ENCODE peak calls at places on chromosomes 2 and 18, in ten cellular contexts. N, W, F, J, M, E, P, Z, G and X are unnamed samples.

GRCh38 chr18:79610461-79611039 is 69.1 kb upstream of the CTDP1 start:
- DNase-seq in F (no peak), J (no peak), E (no peak), Z (no peak), W (no peak), P (no peak), G (no peak), M (peak; percentile 44), N (peak; percentile 55), X (peak; percentile 16)

GRCh38 chr2:25362564-25363145 is 20.9 kb upstream of the DNMT3A start:
- DNase-seq in E (no peak), Z (no peak), G (no peak), J (peak; percentile 65), P (no peak), F (no peak), W (no peak), N (peak; percentile 79), M (no peak), X (no peak)

GRCh38 chr2:199861116-199861774 is 10.3 kb upstream of the FTCDNL1 start:
- DNase-seq in G (peak; percentile 10), E (peak; percentile 27), M (no peak), N (no peak), Z (peak; percentile 63), F (no peak), P (no peak), W (no peak), J (no peak), X (no peak)

GRCh38 chr2:230512955-230513748 is 97.2 kb downstream of the SP100 start:
- DNase-seq in P (no peak), M (no peak), W (no peak), N (no peak), E (peak; percentile 12), Z (no peak), F (no peak), G (no peak), J (no peak), X (no peak)

GRCh38 chr2:230170532-230170931 is 49.3 kb downstream of the SP110 start:
- DNase-seq in G (no peak), E (peak; percentile 56), P (no peak), Z (no peak), W (no peak), J (peak; percentile 36), F (no peak), M (no peak), N (no peak), X (no peak)

GRCh38 chr2:204825054-204825453 is 279.8 kb downstream of the PARD3B start:
- DNase-seq in P (peak; percentile 33), F (no peak), J (no peak), N (no peak), G (no peak), E (no peak), W (no peak), Z (no peak), M (no peak), X (no peak)

GRCh38 chr2:240604939-240605716 is 18.6 kb downstream of the CAPN10 start:
- DNase-seq in F (no peak), M (peak; percentile 54), N (peak; percentile 55), J (no peak), G (no peak), W (no peak), Z (no peak), E (no peak), P (no peak), X (peak; percentile 44)

GRCh38 chr2:10289891-10290290 is 12.8 kb upstream of the HPCAL1 start:
- DNase-seq in G (peak; percentile 75), N (no peak), M (no peak), P (peak; percentile 70), E (no peak), W (no peak), Z (peak; percentile 68), J (no peak), F (no peak), X (no peak)

GRCh38 chr2:13584020-13584419 is 867.3 kb downstream of the TRIB2 start:
- DNase-seq in W (no peak), G (no peak), F (no peak), M (no peak), Z (no peak), E (no peak), P (no peak), N (no peak), J (no peak), X (no peak)

GRCh38 chr2:191266201-191266600 is 21.0 kb downstream of the MYO1B start:
- DNase-seq in N (no peak), M (no peak), P (no peak), Z (no peak), J (no peak), E (no peak), W (no peak), G (peak; percentile 63), F (no peak), X (no peak)

GRCh38 chr2:194346189-194346588 is 1310.8 kb upstream of the SLC39A10 start:
- DNase-seq in N (no peak), J (no peak), W (no peak), F (no peak), M (no peak), P (no peak), G (no peak), E (no peak), Z (no peak), X (no peak)

GRCh38 chr2:106158871-106159270 is 35.2 kb downstream of the UXS1 start:
- DNase-seq in W (no peak), G (no peak), P (no peak), E (no peak), J (peak; percentile 48), N (no peak), Z (no peak), M (no peak), F (no peak), X (no peak)

GRCh38 chr2:238963970-238964331 is 116.1 kb downstream of the TWIST2 start:
- DNase-seq in Z (no peak), G (no peak), M (no peak), E (no peak), J (no peak), W (no peak), N (no peak), F (no peak), P (no peak), X (no peak)
- H3K4me3 ChIP-seq in Z (no peak overlapping the region), G (no peak overlapping the region), M (no peak overlapping the region), E (no peak overlapping the region), J (no peak overlapping the region), W (no peak overlapping the region), N (no peak overlapping the region), F (no peak overlapping the region), P (no peak overlapping the region), X (no peak overlapping the region)

GRCh38 chr2:237199082-237199481 is 113.4 kb downstream of the COPS8 start:
- DNase-seq in G (peak; percentile 64), N (peak; percentile 8), E (no peak), M (no peak), J (no peak), F (no peak), P (no peak), Z (peak; percentile 64), W (no peak), X (no peak)

GRCh38 chr2:237200462-237200861 is 114.8 kb downstream of the COPS8 start:
- DNase-seq in E (no peak), J (no peak), G (no peak), F (no peak), M (no peak), N (peak; percentile 64), P (no peak), W (no peak), Z (no peak), X (no peak)

GRCh38 chr2:237202288-237203030 is 116.8 kb downstream of the COPS8 start:
- DNase-seq in G (no peak), N (peak; percentile 40), W (no peak), J (no peak), P (no peak), F (no peak), M (no peak), E (no peak), Z (no peak), X (no peak)

GRCh38 chr2:237199577-237199976 is 113.9 kb downstream of the COPS8 start:
- DNase-seq in E (no peak), M (no peak), N (peak; percentile 56), W (no peak), F (no peak), J (no peak), G (no peak), P (no peak), Z (no peak), X (no peak)

GRCh38 chr2:237201461-237202287 is 116.0 kb downstream of the COPS8 start:
- DNase-seq in E (no peak), N (peak; percentile 67), G (peak; percentile 98), J (no peak), P (no peak), M (no peak), W (no peak), F (no peak), Z (peak; percentile 96), X (no peak)
- H3K27ac ChIP-seq in E (no peak overlapping the region), N (peak overlapping the region; percentile 23), G (peak overlapping the region; percentile 89), J (no peak overlapping the region), P (no peak overlapping the region), M (no peak overlapping the region), W (no peak overlapping the region), F (peak overlapping the region; percentile 89), Z (peak overlapping the region; percentile 67), X (no peak overlapping the region)

DNA sequence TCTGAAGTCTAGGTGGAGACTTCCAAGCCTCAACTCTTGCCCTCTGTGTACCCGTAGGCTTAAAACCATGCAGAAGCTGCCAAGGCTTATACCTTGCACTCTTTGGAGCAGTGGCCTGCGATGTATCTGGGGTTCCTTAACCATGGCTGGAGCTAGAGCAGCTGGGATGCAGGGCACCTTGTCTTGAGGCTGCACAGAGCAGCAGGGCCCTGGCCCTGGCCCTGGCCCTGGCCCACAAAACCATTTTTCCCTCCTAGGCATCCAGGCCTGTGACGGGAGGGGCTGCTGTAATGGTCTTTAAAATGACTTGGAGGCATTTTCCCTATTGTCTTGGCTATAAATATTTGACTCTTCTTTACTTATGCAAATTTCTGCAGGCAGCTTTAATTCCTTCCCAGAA is 19.2 kb downstream of the SERPINB4 start:
- DNase-seq in E (no peak), F (no peak), P (no peak), J (no peak), W (no peak), N (no peak), M (no peak), G (no peak), Z (no peak), X (no peak)
- H3K27me3 ChIP-seq in E (no peaks in the 10 kb centered on the region), F (peaks cover 2% of the 10 kb centered on the region), P (no peaks in the 10 kb centered on the region), J (no peaks in the 10 kb centered on the region), W (no peaks in the 10 kb centered on the region), N (no peaks in the 10 kb centered on the region), M (no peaks in the 10 kb centered on the region), G (no peaks in the 10 kb centered on the region), Z (no peaks in the 10 kb centered on the region), X (no peaks in the 10 kb centered on the region)

DNA sequence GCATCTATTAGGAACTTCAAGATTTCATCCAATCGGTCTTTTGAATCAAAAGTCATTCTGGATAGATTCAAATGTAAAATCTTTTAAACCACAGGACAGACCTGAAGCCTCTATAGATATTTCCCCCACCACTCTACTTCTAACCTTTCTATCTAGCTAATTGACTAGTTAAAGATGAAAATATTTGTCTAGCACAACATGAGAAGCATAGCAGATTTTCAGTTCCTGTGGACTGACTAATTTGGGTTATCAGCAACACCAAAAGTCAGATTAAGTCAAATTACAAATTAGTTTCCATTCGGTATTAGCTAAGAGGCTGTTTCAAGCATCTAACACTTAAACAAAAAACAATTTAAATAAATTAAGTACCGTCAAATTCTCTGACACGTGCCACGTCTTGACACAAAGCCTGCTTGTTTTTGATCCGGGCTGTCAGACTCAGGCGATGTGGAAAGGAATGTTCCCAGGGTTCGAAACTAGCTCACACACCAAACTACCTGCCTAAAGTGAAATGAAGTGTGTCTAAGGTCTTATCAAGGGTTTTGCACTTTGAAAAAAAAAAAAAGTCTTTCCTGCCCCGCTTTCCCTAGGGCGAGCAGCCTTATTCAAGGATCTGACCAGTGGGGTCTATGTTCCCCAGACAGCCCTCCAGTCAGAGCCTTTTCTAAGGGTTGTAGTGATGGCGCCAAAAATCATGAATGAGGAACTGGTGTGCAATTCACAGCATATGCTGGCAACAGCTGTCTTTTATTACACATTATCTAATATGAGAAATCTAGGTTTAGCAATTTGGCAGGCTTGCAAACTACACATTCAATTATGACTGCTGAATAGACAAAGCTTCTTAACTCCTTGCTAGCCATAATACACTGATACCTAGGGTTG is 4.7 kb downstream of the CYTIP start:
- DNase-seq in W (no peak), Z (peak; percentile 23), M (no peak), F (no peak), J (no peak), N (no peak), P (no peak), G (peak; percentile 10), E (no peak), X (no peak)
- H3K4me3 ChIP-seq in W (no peak overlapping the region), Z (no peak overlapping the region), M (no peak overlapping the region), F (no peak overlapping the region), J (peak overlapping the region; percentile 93), N (no peak overlapping the region), P (no peak overlapping the region), G (no peak overlapping the region), E (no peak overlapping the region), X (no peak overlapping the region)